ENCODE peak calls at places on chromosome 3, in eight cellular contexts. D, J, U, R, V, Q, M and Z are unnamed samples.

GRCh38 chr3:72352176-72352575 is 496.1 kb downstream of the SHQ1 start:
- DNase-seq in D (no peak), J (no peak), U (no peak), R (no peak), V (no peak), Q (no peak), M (no peak), Z (no peak)

GRCh38 chr3:46393554-46394434 is 13.1 kb downstream of the CCR5AS start:
- DNase-seq in D (peak), J (no peak), U (no peak), R (peak), V (peak), Q (no peak), M (no peak), Z (no peak)

GRCh38 chr3:187027531-187027936 is 97.2 kb downstream of the ST6GAL1 start:
- DNase-seq in D (no peak), J (no peak), U (no peak), R (no peak), V (no peak), Q (no peak), M (no peak), Z (no peak)

GRCh38 chr3:11548721-11549131 is 95.0 kb downstream of the VGLL4 start:
- DNase-seq in D (peak), J (peak), U (peak), R (no peak), V (no peak), Q (no peak), M (no peak), Z (peak)

GRCh38 chr3:49553320-49553689 is 972 bp upstream of the BSN start:
- DNase-seq in D (peak), J (peak), U (peak), R (no peak), V (peak), Q (no peak), M (no peak), Z (peak)

GRCh38 chr3:190097617-190098016 is 23.1 kb downstream of the P3H2 start:
- DNase-seq in D (no peak), J (no peak), U (no peak), R (no peak), V (no peak), Q (no peak), M (no peak), Z (no peak)

GRCh38 chr3:127685708-127686511 is 13.2 kb downstream of the ABTB1 start:
- DNase-seq in D (peak), J (no peak), U (no peak), R (no peak), V (no peak), Q (no peak), M (no peak), Z (no peak)

GRCh38 chr3:74661672-74662071 is 47.2 kb upstream of the CNTN3 start:
- DNase-seq in D (no peak), J (no peak), U (no peak), R (no peak), V (peak), Q (no peak), M (no peak), Z (no peak)

GRCh38 chr3:94246136-94246535 is 183.3 kb downstream of the NSUN3 start:
- DNase-seq in D (no peak), J (peak), U (peak), R (no peak), V (no peak), Q (peak), M (no peak), Z (no peak)

GRCh38 chr3:121165397-121165837 is 257.4 kb downstream of the STXBP5L start:
- DNase-seq in D (no peak), J (no peak), U (no peak), R (no peak), V (no peak), Q (no peak), M (no peak), Z (no peak)

GRCh38 chr3:40086890-40087884 is 222.3 kb upstream of the EIF1B start:
- DNase-seq in D (no peak), J (peak), U (peak), R (no peak), V (no peak), Q (no peak), M (no peak), Z (peak)

GRCh38 chr3:149273096-149273751 is 51.6 kb upstream of the CP start:
- DNase-seq in D (peak), J (peak), U (peak), R (peak), V (peak), Q (peak), M (peak), Z (peak)

GRCh38 chr3:112308151-112308911 is 14.3 kb upstream of the SLC9C1 start:
- DNase-seq in D (no peak), J (peak), U (peak), R (no peak), V (no peak), Q (no peak), M (peak), Z (peak)

GRCh38 chr3:70603103-70603502 is 290.7 kb upstream of the MDFIC2 start:
- DNase-seq in D (no peak), J (no peak), U (no peak), R (no peak), V (no peak), Q (no peak), M (no peak), Z (no peak)

GRCh38 chr3:107217161-107217560 is 160.1 kb upstream of the CCDC54 start:
- DNase-seq in D (peak), J (peak), U (peak), R (no peak), V (no peak), Q (no peak), M (peak), Z (peak)

GRCh38 chr3:159928692-159929091 is 59.9 kb upstream of the IL12A start:
- DNase-seq in D (peak), J (peak), U (peak), R (no peak), V (no peak), Q (no peak), M (no peak), Z (peak)

GRCh38 chr3:187112934-187113793 is 26.1 kb downstream of the RPL39L start:
- DNase-seq in D (peak), J (peak), U (peak), R (no peak), V (peak), Q (peak), M (no peak), Z (peak)

GRCh38 chr3:149571381-149571780 is 86.4 kb downstream of the WWTR1 start:
- DNase-seq in D (no peak), J (no peak), U (no peak), R (no peak), V (no peak), Q (no peak), M (no peak), Z (peak)

GRCh38 chr3:29475854-29476253 is 195.0 kb downstream of the RBMS3 start:
- DNase-seq in D (no peak), J (no peak), U (no peak), R (peak), V (no peak), Q (no peak), M (no peak), Z (no peak)

GRCh38 chr3:171328419-171329082 is 131.7 kb downstream of the TNIK start:
- DNase-seq in D (peak), J (peak), U (peak), R (no peak), V (peak), Q (no peak), M (peak), Z (peak)